ENCODE peak calls at places on chromosomes 5 and 9, in seven cellular contexts. X is cardiac fibroblast; K is mammary epithelial cell; U is Peyer's patch; A is choroid plexus epithelial cell; E is CD4-positive, CD25-positive, alpha-beta regulatory T cell; R is stomach. T is an unnamed sample.

GRCh38 chr9:136728548-136729123 is 14.1 kb downstream of the LCN10 start:
- DNase-seq in X (no peak), A (peak), E (peak), K (peak), U (no peak), R (no peak), T (no peak)

GRCh38 chr5:10886497-10886896 is 125.5 kb upstream of the DAP start:
- DNase-seq in A (no peak), K (no peak), R (no peak), U (no peak), E (no peak), X (no peak), T (no peak)

GRCh38 chr5:180809403-180810209 is 7.0 kb upstream of the MGAT1 start:
- DNase-seq in R (peak), U (peak), E (peak), K (peak), X (peak), A (peak), T (peak)

GRCh38 chr5:60960591-60960990 is 15.6 kb downstream of the NDUFAF2 start:
- DNase-seq in E (peak), A (peak), K (no peak), X (peak), R (no peak), U (no peak), T (peak)

GRCh38 chr5:81787843-81788242 is 36.9 kb upstream of the SSBP2 start:
- DNase-seq in X (peak), U (peak), K (peak), E (no peak), R (peak), A (peak), T (no peak)

GRCh38 chr9:69532359-69532758 is 139.8 kb downstream of the APBA1 start:
- DNase-seq in A (no peak), K (no peak), E (no peak), U (no peak), X (no peak), R (no peak), T (no peak)

GRCh38 chr5:147509710-147510651 is at the start of gene DPYSL3:
- DNase-seq in A (peak), K (peak), E (no peak), R (peak), U (peak), X (peak), T (no peak)

GRCh38 chr5:54249210-54250028 is 61.0 kb downstream of the ARL15 start:
- DNase-seq in U (peak), X (no peak), E (no peak), R (peak), K (no peak), A (peak), T (peak)

GRCh38 chr5:135012033-135012588 is 21.9 kb downstream of the PITX1 start:
- DNase-seq in X (no peak), U (peak), A (no peak), E (no peak), K (no peak), R (no peak), T (no peak)

GRCh38 chr9:16421534-16421933 is 448.9 kb downstream of the BNC2 start:
- DNase-seq in U (no peak), R (no peak), A (peak), E (no peak), X (peak), K (no peak), T (no peak)

GRCh38 chr5:6877986-6878828 is 165.0 kb downstream of the TENT4A start:
- DNase-seq in K (no peak), U (no peak), E (no peak), A (no peak), R (no peak), X (no peak), T (no peak)

GRCh38 chr9:125433461-125434001 is 171.9 kb downstream of the GAPVD1 start:
- DNase-seq in K (no peak), U (peak), A (no peak), E (no peak), X (no peak), R (no peak), T (no peak)

GRCh38 chr5:61575103-61575502 is 243.0 kb downstream of the ZSWIM6 start:
- DNase-seq in E (no peak), A (peak), R (no peak), K (peak), X (peak), U (no peak), T (no peak)

DNA sequence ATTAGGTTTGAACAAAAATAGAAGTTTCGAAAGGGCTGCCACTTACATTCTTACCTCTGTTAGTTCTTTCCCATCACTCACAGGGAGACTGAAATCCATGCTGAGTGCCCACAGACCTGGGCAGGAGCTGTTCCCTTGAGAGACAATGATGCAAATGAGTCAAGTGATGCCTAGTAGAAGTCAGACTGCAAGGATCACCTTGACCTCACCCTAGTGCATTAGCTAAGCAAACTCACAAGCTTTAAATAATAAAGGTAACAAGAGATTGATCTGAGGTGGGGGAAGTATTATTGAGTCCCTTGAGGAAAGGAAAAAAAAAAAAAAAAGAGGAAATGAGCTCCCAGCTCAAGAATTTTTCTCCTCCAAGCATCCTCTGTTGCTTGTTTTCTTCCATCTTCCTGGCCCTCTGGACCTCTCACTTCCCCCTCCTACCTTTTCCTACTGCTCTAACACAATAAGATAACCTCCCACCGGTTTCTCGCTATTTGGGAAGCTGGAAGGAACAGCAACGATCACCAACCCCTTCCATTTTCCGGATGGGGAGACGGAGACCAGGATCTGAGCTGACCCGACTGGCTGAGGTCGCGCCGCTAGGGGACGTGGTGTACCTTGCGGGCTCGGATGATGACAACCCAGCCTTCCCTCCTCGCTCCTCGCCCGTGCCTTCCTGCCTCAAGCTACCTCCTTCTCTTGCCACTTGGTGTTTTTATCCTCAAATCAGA is 2.0 kb downstream of the LPAR1 start:
- DNase-seq in R (peak), A (peak), E (no peak), X (peak), U (peak), K (peak), T (no peak)
- H3K4me3 ChIP-seq in R (peak), A (peak), E (no peak), X (peak), U (no peak), K (peak), T (no peak)

GRCh38 chr9:34650816-34651215 is 1.2 kb upstream of the IL11RA start:
- DNase-seq in E (no peak), U (no peak), X (peak), A (peak), K (no peak), R (no peak), T (no peak)
- H3K4me3 ChIP-seq in E (no peak), U (no peak), X (no peak), A (no peak), K (no peak), R (no peak), T (no peak)

GRCh38 chr9:71514344-71514975 is 253.9 kb downstream of the CEMIP2 start:
- DNase-seq in X (no peak), U (no peak), E (no peak), R (no peak), K (peak), A (no peak), T (no peak)
- H3K4me3 ChIP-seq in X (no peak), U (no peak), E (no peak), R (no peak), K (no peak), A (no peak), T (no peak)

GRCh38 chr5:126970517-126971017 is 59.8 kb downstream of the MARCHF3 start:
- DNase-seq in X (peak), E (no peak), K (no peak), U (no peak), A (peak), R (no peak), T (no peak)
- H3K4me3 ChIP-seq in X (no peak), E (no peak), K (no peak), U (no peak), A (no peak), R (no peak), T (no peak)

DNA sequence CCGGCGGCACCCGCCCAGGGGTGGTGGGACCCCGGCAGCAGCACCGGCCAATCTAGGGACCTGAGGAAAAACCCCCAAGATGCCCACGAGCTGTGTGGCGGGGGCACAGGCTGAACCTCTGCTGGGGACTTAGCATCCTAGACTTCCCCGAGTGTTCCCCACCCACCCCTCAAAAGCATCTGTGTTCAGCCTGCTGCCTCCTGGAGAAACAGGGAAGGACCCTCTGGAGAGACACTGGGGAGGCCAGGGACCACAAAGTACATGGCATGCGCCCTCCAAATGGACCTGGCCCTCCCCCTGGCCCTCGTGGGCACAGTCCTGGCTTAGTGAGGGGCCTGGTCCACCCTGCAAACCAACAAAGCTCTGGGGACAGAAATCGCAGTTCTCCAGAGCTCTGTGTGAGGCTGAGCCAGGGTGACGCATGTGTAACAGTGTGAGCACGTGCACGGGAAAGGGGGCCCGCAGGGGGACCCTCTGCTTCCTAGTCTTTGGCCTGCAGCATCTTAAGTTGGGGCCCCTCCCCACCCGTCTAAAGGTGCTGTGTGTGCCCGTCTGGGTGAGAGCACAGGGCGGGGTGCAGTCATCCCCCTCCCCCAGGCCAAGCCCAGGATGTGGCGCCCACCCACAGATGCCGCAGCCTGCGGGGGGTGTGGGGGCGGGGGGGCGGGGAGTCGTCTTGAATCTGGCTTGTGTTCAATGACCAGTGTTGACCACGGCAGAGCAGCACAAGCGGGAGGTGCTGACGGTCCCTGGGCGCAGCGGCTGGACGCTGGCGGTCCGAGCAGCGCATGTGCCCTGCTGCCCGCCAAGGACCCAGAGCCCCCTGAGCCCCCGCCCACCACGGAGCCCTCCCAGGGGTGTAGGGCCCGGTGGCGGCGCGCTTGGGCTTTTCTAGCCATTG is 668 bp upstream of the KCNT1 start:
- DNase-seq in E (no peak), X (no peak), A (no peak), R (no peak), K (no peak), U (no peak), T (peak)
- H3K4me3 ChIP-seq in E (no peak), X (no peak), A (no peak), R (no peak), K (no peak), U (no peak), T (no peak)

GRCh38 chr9:93098236-93098946 is 2.4 kb downstream of the CARD19 start:
- DNase-seq in X (peak), E (peak), U (peak), K (peak), A (peak), R (peak), T (no peak)
- H3K4me3 ChIP-seq in X (peak), E (peak), U (no peak), K (peak), A (peak), R (peak), T (no peak)

GRCh38 chr9:26260238-26260637 is 582.0 kb upstream of the TUSC1 start:
- DNase-seq in K (peak), E (no peak), U (no peak), X (peak), R (no peak), A (peak), T (no peak)

GRCh38 chr9:26263451-26263850 is 585.2 kb upstream of the TUSC1 start:
- DNase-seq in K (no peak), X (no peak), E (no peak), A (no peak), U (no peak), R (no peak), T (no peak)

GRCh38 chr9:26264709-26265601 is 586.7 kb upstream of the TUSC1 start:
- DNase-seq in R (no peak), K (peak), E (no peak), U (no peak), X (peak), A (peak), T (no peak)

GRCh38 chr9:26262431-26262830 is 584.2 kb upstream of the TUSC1 start:
- DNase-seq in A (no peak), K (no peak), X (peak), R (no peak), U (no peak), E (no peak), T (no peak)

DNA sequence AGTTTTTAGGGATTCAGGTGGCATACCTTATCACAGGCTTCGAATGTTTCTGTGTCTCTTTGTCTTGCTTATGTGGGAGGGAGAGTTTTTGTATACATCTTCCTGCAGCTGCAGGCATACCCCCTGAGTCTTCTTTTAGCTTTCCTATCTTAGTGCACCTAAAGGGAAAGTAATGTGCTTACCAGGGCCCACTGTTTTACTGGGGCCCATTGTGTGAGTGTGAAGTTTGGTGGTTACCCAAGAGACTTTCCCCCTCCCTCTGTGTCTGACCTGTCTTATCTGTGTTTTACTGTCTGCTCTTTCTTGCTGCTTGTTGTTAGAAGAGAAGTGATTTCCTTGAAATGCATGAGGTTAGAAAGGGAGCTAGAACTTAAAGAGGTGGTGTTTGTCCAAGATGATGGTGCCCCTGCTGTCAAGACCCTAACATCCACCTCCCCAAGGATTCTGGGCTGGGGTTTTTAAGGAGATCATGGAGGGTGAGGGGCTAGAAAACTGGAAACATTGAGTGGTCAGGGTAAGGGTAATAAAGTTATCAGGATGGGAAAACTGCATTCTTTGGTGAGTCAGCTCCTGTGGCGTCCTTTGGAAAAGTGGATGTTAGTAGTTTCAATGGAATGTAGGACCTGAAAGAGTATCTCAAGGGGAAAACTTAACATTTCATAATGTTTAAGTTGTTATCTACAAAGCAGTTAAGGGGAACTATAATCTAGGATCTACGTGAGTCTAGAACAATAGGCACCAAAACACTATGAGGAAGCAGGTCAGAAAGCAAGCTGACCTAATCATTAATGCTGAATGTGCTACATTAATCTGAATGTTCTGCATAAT is 583.5 kb upstream of the TUSC1 start:
- DNase-seq in R (no peak), E (no peak), U (no peak), K (peak), X (peak), A (peak), T (no peak)
- H3K4me3 ChIP-seq in R (no peak), E (no peak), U (no peak), K (no peak), X (no peak), A (no peak), T (no peak)

GRCh38 chr5:174599992-174600391 is 124.4 kb upstream of the MSX2 start:
- DNase-seq in X (no peak), E (no peak), U (peak), A (no peak), K (no peak), R (peak), T (no peak)
- H3K4me3 ChIP-seq in X (no peak), E (no peak), U (no peak), A (no peak), K (no peak), R (no peak), T (no peak)